ENCODE peak calls at places on chromosomes 5 and 9, in nine cellular contexts. L, D, R, B, V, F, S, W and Y are unnamed samples.

GRCh38 chr9:129081388-129081889 is 528 bp downstream of the DOLPP1 start:
- DNase-seq in L (no peak), D (no peak), R (peak; percentile 46), B (peak; percentile 66), V (no peak), F (peak; percentile 82), S (no peak), W (no peak), Y (no peak)

GRCh38 chr5:155285673-155286072 is 272.1 kb downstream of the KIF4B start:
- DNase-seq in L (no peak), D (no peak), R (no peak), B (no peak), V (no peak), F (no peak), S (no peak), W (no peak), Y (no peak)

GRCh38 chr5:17096975-17097695 is 120.3 kb upstream of the BASP1 start:
- DNase-seq in L (no peak), D (no peak), R (no peak), B (no peak), V (peak; percentile 56), F (no peak), S (no peak), W (peak; percentile 60), Y (no peak)

GRCh38 chr9:121721770-121722169 is 70.3 kb downstream of the DAB2IP start:
- DNase-seq in L (peak; percentile 79), D (no peak), R (no peak), B (no peak), V (no peak), F (no peak), S (no peak), W (no peak), Y (no peak)

GRCh38 chr5:111092062-111092853 is at the start of gene WDR36:
- DNase-seq in L (peak; percentile 95), D (peak; percentile 94), R (peak; percentile 91), B (peak; percentile 90), V (peak; percentile 96), F (peak; percentile 96), S (peak; percentile 87), W (peak; percentile 98), Y (peak; percentile 37)

GRCh38 chr5:13227520-13227919 is 717.0 kb downstream of the DNAH5 start:
- DNase-seq in L (no peak), D (no peak), R (no peak), B (no peak), V (no peak), F (no peak), S (no peak), W (no peak), Y (no peak)

GRCh38 chr5:108353087-108353486 is 28.8 kb downstream of the FBXL17 start:
- DNase-seq in L (no peak), D (no peak), R (no peak), B (no peak), V (no peak), F (no peak), S (no peak), W (no peak), Y (no peak)

GRCh38 chr5:69416699-69417098 is 1.8 kb downstream of the MARVELD2 start:
- DNase-seq in L (no peak), D (no peak), R (no peak), B (no peak), V (no peak), F (no peak), S (no peak), W (no peak), Y (no peak)

GRCh38 chr5:88388476-88389170 is 120.0 kb upstream of the TMEM161B start:
- DNase-seq in L (no peak), D (no peak), R (no peak), B (no peak), V (no peak), F (no peak), S (no peak), W (peak; percentile 70), Y (no peak)

GRCh38 chr5:149667084-149667826 is 62.9 kb upstream of the PPARGC1B start:
- DNase-seq in L (peak; percentile 29), D (no peak), R (no peak), B (no peak), V (peak; percentile 63), F (no peak), S (no peak), W (peak; percentile 78), Y (no peak)

GRCh38 chr5:50807661-50808060 is 141.2 kb downstream of the PARP8 start:
- DNase-seq in L (peak; percentile 37), D (no peak), R (no peak), B (no peak), V (no peak), F (no peak), S (no peak), W (no peak), Y (no peak)

GRCh38 chr9:91972076-91972626 is 22.1 kb upstream of the ROR2 start:
- DNase-seq in L (no peak), D (no peak), R (no peak), B (no peak), V (no peak), F (no peak), S (no peak), W (no peak), Y (no peak)

GRCh38 chr9:117239428-117239827 is 175.4 kb downstream of the ASTN2 start:
- DNase-seq in L (no peak), D (no peak), R (no peak), B (no peak), V (no peak), F (no peak), S (no peak), W (no peak), Y (no peak)

GRCh38 chr5:15835514-15835913 is 335.5 kb downstream of the FBXL7 start:
- DNase-seq in L (no peak), D (no peak), R (no peak), B (no peak), V (no peak), F (no peak), S (no peak), W (no peak), Y (no peak)

GRCh38 chr5:167451091-167451490 is 840.4 kb upstream of the WWC1 start:
- DNase-seq in L (no peak), D (no peak), R (no peak), B (no peak), V (peak; percentile 54), F (no peak), S (no peak), W (no peak), Y (no peak)

GRCh38 chr9:86078731-86079130 is 20.6 kb downstream of the GOLM1 start:
- DNase-seq in L (no peak), D (no peak), R (no peak), B (no peak), V (no peak), F (no peak), S (no peak), W (no peak), Y (no peak)

GRCh38 chr5:14871084-14871572 is 450 bp downstream of the ANKH start:
- DNase-seq in L (no peak), D (peak; percentile 83), R (peak; percentile 31), B (peak; percentile 60), V (no peak), F (peak; percentile 89), S (peak; percentile 37), W (no peak), Y (peak; percentile 71)

GRCh38 chr5:126615286-126615685 is 14.5 kb downstream of the PHAX start:
- DNase-seq in L (no peak), D (no peak), R (no peak), B (no peak), V (no peak), F (no peak), S (no peak), W (no peak), Y (no peak)

GRCh38 chr5:126614189-126614588 is 13.4 kb downstream of the PHAX start:
- DNase-seq in L (no peak), D (no peak), R (no peak), B (no peak), V (no peak), F (no peak), S (no peak), W (no peak), Y (no peak)

GRCh38 chr5:126624534-126624933 is 23.8 kb downstream of the PHAX start:
- DNase-seq in L (peak; percentile 85), D (no peak), R (no peak), B (no peak), V (peak; percentile 27), F (no peak), S (no peak), W (no peak), Y (no peak)

GRCh38 chr5:126619781-126620180 is 19.0 kb downstream of the PHAX start:
- DNase-seq in L (no peak), D (no peak), R (no peak), B (no peak), V (no peak), F (no peak), S (no peak), W (no peak), Y (no peak)
- H3K27ac ChIP-seq in L (no peak overlapping the region), D (no peak overlapping the region), R (no peak overlapping the region), B (no peak overlapping the region), V (no peak overlapping the region), F (no peak overlapping the region), S (no peak overlapping the region), W (no peak overlapping the region), Y (no peak overlapping the region)

GRCh38 chr9:132990781-132991180 is 12.3 kb downstream of the GFI1B start:
- DNase-seq in L (no peak), D (no peak), R (no peak), B (peak; percentile 36), V (no peak), F (no peak), S (no peak), W (no peak), Y (no peak)
- H3K27me3 ChIP-seq in L (peaks cover 23% of the 10 kb centered on the region), D (no peaks in the 10 kb centered on the region), R (peaks cover 1% of the 10 kb centered on the region), B (peaks cover 37% of the 10 kb centered on the region), V (peaks cover 48% of the 10 kb centered on the region), F (peaks cover 83% of the 10 kb centered on the region), S (peaks cover 3% of the 10 kb centered on the region), W (no peaks in the 10 kb centered on the region), Y (no peaks in the 10 kb centered on the region)

DNA sequence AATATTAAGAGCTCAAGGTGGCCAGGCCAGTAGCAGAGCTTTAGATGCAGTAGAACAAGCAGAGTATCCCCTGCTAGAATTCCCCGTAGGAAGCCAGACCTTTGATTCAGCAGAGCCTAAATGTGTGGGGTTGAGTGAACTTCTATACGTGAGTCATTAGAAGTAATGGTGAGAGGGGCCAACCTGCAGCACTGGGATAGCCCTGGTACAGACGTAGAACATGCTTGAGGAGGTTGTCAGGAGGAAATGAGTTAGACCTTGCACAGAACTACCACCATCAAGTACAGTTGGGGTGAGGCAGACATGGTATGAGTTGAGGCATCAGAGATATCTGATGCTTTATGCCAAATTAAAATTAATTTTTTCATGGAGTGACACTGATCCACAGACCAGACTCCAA is 42.0 kb downstream of the PDCD1LG2 start:
- DNase-seq in L (no peak), D (no peak), R (no peak), B (no peak), V (no peak), F (no peak), S (no peak), W (no peak), Y (no peak)
- H3K27ac ChIP-seq in L (no peak overlapping the region), D (no peak overlapping the region), R (no peak overlapping the region), B (no peak overlapping the region), V (no peak overlapping the region), F (no peak overlapping the region), S (no peak overlapping the region), W (no peak overlapping the region), Y (peak overlapping the region; percentile 75)

DNA sequence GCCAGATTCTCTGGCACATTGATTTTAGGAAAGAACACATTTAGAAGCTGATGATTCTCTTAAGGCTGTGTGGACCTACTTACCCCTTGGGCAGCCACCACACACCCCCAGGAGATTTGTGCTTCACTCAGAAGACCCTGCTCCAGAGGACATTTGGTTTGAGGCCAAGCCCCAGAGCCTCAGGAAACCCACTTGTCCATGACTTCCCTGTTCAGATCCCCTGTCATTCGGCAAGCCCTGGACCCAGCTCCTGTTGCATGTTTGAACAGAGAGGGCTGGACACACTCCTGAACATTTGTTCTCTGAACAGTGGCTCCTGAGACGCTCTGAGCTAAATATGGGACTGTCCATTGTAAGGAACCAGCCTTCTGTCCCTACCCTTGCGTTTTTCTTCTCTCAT is 82.1 kb downstream of the AMBP start:
- DNase-seq in L (no peak), D (no peak), R (no peak), B (no peak), V (no peak), F (peak; percentile 42), S (no peak), W (peak; percentile 20), Y (peak; percentile 40)
- H3K27me3 ChIP-seq in L (no peaks in the 10 kb centered on the region), D (no peaks in the 10 kb centered on the region), R (no peaks in the 10 kb centered on the region), B (no peaks in the 10 kb centered on the region), V (no peaks in the 10 kb centered on the region), F (no peaks in the 10 kb centered on the region), S (no peaks in the 10 kb centered on the region), W (no peaks in the 10 kb centered on the region), Y (no peaks in the 10 kb centered on the region)